ENCODE peak calls at places on chromosomes 13 and 19, in six cellular contexts. M is sigmoid colon, Q is endothelial cell, D is mammary epithelial cell, B is transverse colon, X is body of pancreas. T is an unnamed sample.

GRCh38 chr13:41352935-41353801 is 42.1 kb downstream of the NAA16 start:
- DNase-seq in M (no peak), Q (peak), D (peak), B (no peak), X (no peak), T (peak)

GRCh38 chr19:8331263-8331840 is 10.1 kb downstream of the RPS28 start:
- DNase-seq in M (no peak), Q (no peak), D (no peak), B (no peak), X (no peak), T (no peak)

GRCh38 chr19:38004100-38004504 is 97.1 kb downstream of the SIPA1L3 start:
- DNase-seq in M (no peak), Q (no peak), D (no peak), B (no peak), X (no peak), T (no peak)

GRCh38 chr19:54337858-54338230 is 1.1 kb downstream of the LILRA4 start:
- DNase-seq in M (no peak), Q (no peak), D (no peak), B (no peak), X (no peak), T (no peak)

GRCh38 chr13:80945328-80945727 is 604.4 kb upstream of the SPRY2 start:
- DNase-seq in M (no peak), Q (peak), D (no peak), B (no peak), X (peak), T (peak)

GRCh38 chr19:28700176-28700575 is 512.8 kb downstream of the UQCRFS1 start:
- DNase-seq in M (no peak), Q (no peak), D (no peak), B (no peak), X (no peak), T (no peak)

GRCh38 chr13:40927929-40928328 is 91.2 kb downstream of the ELF1 start:
- DNase-seq in M (no peak), Q (no peak), D (no peak), B (no peak), X (no peak), T (no peak)

GRCh38 chr19:3611841-3612240 is 5.2 kb upstream of the TBXA2R start:
- DNase-seq in M (no peak), Q (no peak), D (no peak), B (no peak), X (no peak), T (no peak)

GRCh38 chr13:39273953-39274352 is 235.7 kb downstream of the NHLRC3 start:
- DNase-seq in M (no peak), Q (no peak), D (no peak), B (peak), X (no peak), T (peak)

GRCh38 chr13:30569901-30570576 is 47.7 kb upstream of the USPL1 start:
- DNase-seq in M (peak), Q (no peak), D (peak), B (peak), X (no peak), T (no peak)

GRCh38 chr13:34886476-34886875 is 55.6 kb upstream of the NBEA start:
- DNase-seq in M (no peak), Q (no peak), D (no peak), B (no peak), X (no peak), T (no peak)

GRCh38 chr19:6717441-6717971 is 2.9 kb downstream of the C3 start:
- DNase-seq in M (no peak), Q (no peak), D (no peak), B (no peak), X (no peak), T (no peak)

GRCh38 chr13:112891477-112892401 is 77.3 kb upstream of the MCF2L start:
- DNase-seq in M (no peak), Q (no peak), D (no peak), B (no peak), X (peak), T (no peak)

GRCh38 chr19:18442941-18443340 is 5.0 kb upstream of the ISYNA1 start:
- DNase-seq in M (no peak), Q (no peak), D (no peak), B (no peak), X (no peak), T (no peak)

GRCh38 chr13:57633950-57634828 is 2.6 kb downstream of the PCDH17 start:
- DNase-seq in M (peak), Q (peak), D (no peak), B (no peak), X (peak), T (no peak)

GRCh38 chr13:97344250-97345175 is 89.5 kb upstream of the RAP2A start:
- DNase-seq in M (peak), Q (peak), D (peak), B (peak), X (peak), T (peak)

GRCh38 chr19:34678421-34678820 is 943 bp downstream of the ZNF302 start:
- DNase-seq in M (no peak), Q (no peak), D (no peak), B (no peak), X (no peak), T (no peak)

GRCh38 chr19:16373989-16374388 is 49.4 kb downstream of the KLF2 start:
- DNase-seq in M (peak), Q (no peak), D (no peak), B (no peak), X (no peak), T (no peak)

GRCh38 chr19:16207063-16207462 is 9.4 kb downstream of the AP1M1 start:
- DNase-seq in M (peak), Q (no peak), D (no peak), B (no peak), X (no peak), T (no peak)

GRCh38 chr19:44738161-44738535 is 10.4 kb upstream of the BCL3 start:
- DNase-seq in M (no peak), Q (no peak), D (no peak), B (no peak), X (no peak), T (no peak)

DNA sequence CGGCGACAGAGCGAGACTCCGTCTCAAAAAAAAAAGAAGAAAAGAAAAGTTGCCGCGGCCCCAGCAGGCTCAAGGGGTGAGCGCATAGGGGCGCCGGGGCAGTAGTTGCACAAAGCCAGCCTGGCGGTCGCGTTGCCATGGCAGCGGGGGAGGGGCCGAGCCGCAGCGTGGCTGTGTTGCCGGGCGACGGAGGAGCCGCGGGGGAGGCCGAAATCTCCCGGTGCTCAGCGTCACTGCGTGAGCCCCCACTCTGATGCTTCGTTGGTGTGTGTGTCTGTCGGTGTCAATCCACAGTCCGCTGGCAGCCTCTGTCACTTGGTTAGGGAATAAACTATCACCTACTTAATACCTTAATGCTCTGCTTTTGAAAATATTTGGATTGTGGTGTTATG is 82.9 kb upstream of the C1QTNF9B start:
- DNase-seq in M (peak), Q (peak), D (peak), B (peak), X (peak), T (peak)
- TF ChIP-seq CTCF in M (no peak), Q (no peak), D (no peak), B (no peak), X (no peak), T (no peak)

DNA sequence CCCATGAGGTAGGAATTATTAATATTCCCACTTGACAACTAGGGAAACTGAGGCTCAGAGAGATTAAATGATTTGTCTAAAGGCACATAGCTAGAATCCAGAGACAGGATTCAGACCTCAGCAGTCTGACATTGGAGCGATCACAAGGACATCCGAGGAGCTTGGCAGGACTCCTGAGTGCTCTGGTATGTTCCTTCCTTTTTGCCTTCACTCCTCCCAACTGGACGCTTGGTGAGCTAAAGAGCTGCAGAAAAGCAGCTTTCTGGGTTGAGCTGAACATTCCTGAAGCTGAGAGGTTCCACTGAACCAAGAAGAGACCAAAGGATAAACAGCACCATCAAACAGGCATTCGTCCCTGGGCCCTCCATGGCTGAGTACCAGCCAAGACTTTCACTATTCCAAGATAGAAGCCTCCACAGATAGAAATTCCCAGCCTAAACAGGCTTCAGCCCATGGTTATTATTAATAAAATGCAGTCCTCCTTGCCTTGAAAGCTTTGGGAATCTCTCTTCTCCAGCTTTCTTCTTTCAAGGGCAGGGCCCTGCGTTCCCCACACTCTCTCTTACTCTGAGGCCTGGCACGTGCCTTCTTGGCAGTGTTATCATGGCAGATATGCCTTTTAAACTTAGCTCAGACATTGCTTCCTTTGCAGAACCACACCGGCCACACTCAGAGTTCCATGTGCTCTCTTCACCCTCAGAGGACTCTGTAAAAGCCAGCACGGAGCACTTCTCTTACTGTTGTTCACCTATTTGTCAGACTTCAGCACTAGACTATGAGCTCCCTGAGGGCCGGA is 97.1 kb downstream of the CYSLTR2 start:
- DNase-seq in M (peak), Q (no peak), D (no peak), B (peak), X (no peak), T (no peak)
- TF ChIP-seq CTCF in M (no peak), Q (no peak), D (no peak), B (no peak), X (no peak), T (no peak)

DNA sequence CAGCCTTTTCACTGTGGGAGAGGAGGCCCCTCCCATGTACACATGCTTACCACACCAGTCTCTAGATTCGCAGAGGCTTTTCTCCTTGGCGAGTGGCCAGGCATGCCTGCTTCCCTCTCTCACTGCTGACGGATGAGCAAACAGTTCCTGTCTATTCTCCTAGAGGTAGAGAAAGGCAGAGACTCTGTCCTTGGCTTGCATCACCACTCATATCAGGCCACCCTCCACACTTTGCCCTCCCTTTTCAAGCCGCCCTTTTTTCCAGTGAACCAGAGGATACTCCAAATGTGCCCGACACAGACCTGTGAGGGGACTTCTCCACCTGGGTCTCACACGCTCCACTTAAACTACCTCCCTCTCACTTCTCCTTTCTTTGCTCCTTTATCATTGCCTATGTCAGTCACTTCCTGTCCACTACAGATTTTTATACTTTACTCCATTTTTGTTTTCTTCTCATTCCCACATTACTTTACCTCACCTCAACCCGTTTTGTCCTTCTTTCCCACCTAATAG is 284.6 kb downstream of the DNAJC15 start:
- DNase-seq in M (peak), Q (no peak), D (peak), B (peak), X (peak), T (no peak)
- TF ChIP-seq CTCF in M (no peak), Q (no peak), D (no peak), B (no peak), X (no peak), T (no peak)

GRCh38 chr19:51326216-51327065 is 15.0 kb downstream of the IGLON5 start:
- DNase-seq in M (no peak), Q (no peak), D (no peak), B (no peak), X (no peak), T (no peak)

GRCh38 chr19:51330366-51330765 is 11.6 kb downstream of the VSIG10L start:
- DNase-seq in M (no peak), Q (no peak), D (no peak), B (no peak), X (no peak), T (no peak)

GRCh38 chr19:51325161-51325979 is 13.9 kb downstream of the IGLON5 start:
- DNase-seq in M (no peak), Q (no peak), D (no peak), B (no peak), X (no peak), T (no peak)

GRCh38 chr19:51329411-51329810 is 12.5 kb downstream of the VSIG10L start:
- DNase-seq in M (no peak), Q (no peak), D (no peak), B (no peak), X (no peak), T (no peak)

GRCh38 chr19:51327066-51327985 is 14.6 kb downstream of the VSIG10L start:
- DNase-seq in M (no peak), Q (peak), D (peak), B (peak), X (no peak), T (peak)
- TF ChIP-seq CTCF in M (no peak), Q (no peak), D (no peak), B (no peak), X (no peak), T (peak)

GRCh38 chr19:4832776-4833175 is 1.3 kb upstream of the TICAM1 start:
- DNase-seq in M (no peak), Q (no peak), D (no peak), B (no peak), X (no peak), T (no peak)

GRCh38 chr19:4830332-4830731 is 1.2 kb downstream of the TICAM1 start:
- DNase-seq in M (no peak), Q (no peak), D (no peak), B (no peak), X (no peak), T (no peak)

GRCh38 chr19:4830768-4831265 is 695 bp downstream of the TICAM1 start:
- DNase-seq in M (no peak), Q (no peak), D (no peak), B (no peak), X (no peak), T (no peak)

GRCh38 chr19:4831351-4832340 is at the start of gene TICAM1:
- DNase-seq in M (peak), Q (peak), D (peak), B (peak), X (peak), T (peak)

GRCh38 chr19:4829001-4829712 is 2.4 kb downstream of the TICAM1 start:
- DNase-seq in M (no peak), Q (no peak), D (no peak), B (peak), X (peak), T (peak)
- TF ChIP-seq CTCF in M (no peak), Q (no peak), D (no peak), B (peak), X (no peak), T (no peak)

DNA sequence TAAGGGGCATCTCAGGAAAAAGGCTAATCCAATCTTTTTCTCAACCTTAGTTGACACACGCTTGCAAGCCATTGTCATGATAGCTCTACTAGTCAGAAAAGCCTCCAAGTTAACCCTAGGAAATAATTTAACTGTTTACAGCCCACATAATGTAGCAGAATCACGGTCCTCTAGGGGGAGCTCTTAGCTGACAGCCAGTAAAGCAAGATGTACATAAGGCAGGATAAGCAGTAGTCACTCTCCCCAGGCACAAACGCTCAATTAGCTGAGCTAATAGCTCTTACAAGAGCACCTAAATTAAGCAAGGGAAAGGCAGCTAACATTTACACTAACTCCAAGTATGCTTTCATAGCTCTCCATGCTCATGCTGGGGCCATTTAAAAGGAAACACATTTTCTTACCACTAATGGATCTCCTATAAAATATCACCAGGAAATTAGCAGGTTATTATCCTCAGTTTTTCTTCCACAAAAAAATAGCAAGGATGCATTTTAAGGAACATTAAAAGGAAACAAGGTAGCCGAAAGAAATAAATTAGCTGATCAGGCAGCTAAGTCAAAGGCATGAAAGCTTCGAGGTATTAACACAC is 33.7 kb upstream of the ZSCAN5A start:
- DNase-seq in M (no peak), Q (no peak), D (peak), B (no peak), X (no peak), T (peak)
- TF ChIP-seq CTCF in M (no peak), Q (peak), D (peak), B (peak), X (no peak), T (no peak)

T was measured in Calu3.